ENCODE peak calls at places on chromosomes 3 and 15, in nine cellular contexts. B, Q, C, G, S, N, T, I and A are unnamed samples.
A peak's percentile ranks its signal among the peaks of the same experiment; 100 is the strongest.

GRCh38 chr3:31687020-31687802 is 154.5 kb downstream of the STT3B start:
- DNase-seq in G (no peak), B (no peak), N (no peak), Q (no peak), S (no peak), I (no peak), T (no peak), C (no peak), A (no peak)

GRCh38 chr15:70480196-70480856 is 283.0 kb downstream of the UACA start:
- DNase-seq in S (peak; percentile 76), Q (no peak), T (no peak), G (no peak), I (no peak), C (peak; percentile 46), N (peak; percentile 57), B (no peak), A (no peak)

GRCh38 chr15:69056365-69056764 is 41.9 kb downstream of the NOX5 start:
- DNase-seq in B (peak; percentile 65), I (no peak), C (no peak), S (no peak), N (no peak), T (no peak), G (no peak), Q (no peak), A (peak; percentile 59)

GRCh38 chr3:112811150-112811884 is 35.3 kb downstream of the CD200R1L start:
- DNase-seq in T (no peak), N (no peak), G (no peak), Q (peak; percentile 30), S (no peak), I (peak; percentile 98), C (no peak), B (peak; percentile 4), A (no peak)

GRCh38 chr15:38622908-38623307 is 58.3 kb upstream of the RASGRP1 start:
- DNase-seq in G (no peak), B (no peak), T (no peak), N (no peak), S (no peak), Q (no peak), I (no peak), C (no peak), A (no peak)

GRCh38 chr3:155065537-155065936 is 14.6 kb upstream of the MME start:
- DNase-seq in Q (peak; percentile 41), N (no peak), C (no peak), B (no peak), T (peak; percentile 93), S (no peak), I (peak; percentile 70), G (no peak), A (no peak)

GRCh38 chr3:39178553-39178952 is 13.8 kb downstream of the XIRP1 start:
- DNase-seq in G (no peak), I (peak; percentile 45), T (no peak), B (no peak), C (no peak), N (no peak), S (no peak), Q (no peak), A (no peak)

GRCh38 chr15:40960926-40961325 is 7.7 kb downstream of the CHAC1 start:
- DNase-seq in I (no peak), S (no peak), B (no peak), T (no peak), G (no peak), Q (no peak), N (no peak), C (no peak), A (peak; percentile 20)

GRCh38 chr3:138114988-138115971 is at the start of gene DZIP1L:
- DNase-seq in N (peak; percentile 22), S (peak; percentile 56), Q (peak; percentile 87), G (peak; percentile 60), C (peak; percentile 13), T (peak; percentile 63), I (peak; percentile 78), B (peak; percentile 58), A (peak; percentile 67)

GRCh38 chr3:177102526-177102925 is 94.8 kb downstream of the TBL1XR1 start:
- DNase-seq in B (no peak), C (no peak), S (no peak), T (no peak), G (no peak), Q (peak; percentile 17), I (peak; percentile 90), N (no peak), A (no peak)

GRCh38 chr15:99568548-99569352 is 3.0 kb downstream of the MEF2A start:
- DNase-seq in T (no peak), B (no peak), I (no peak), Q (peak; percentile 46), G (no peak), N (no peak), S (no peak), C (no peak), A (no peak)

GRCh38 chr15:33215941-33216872 is 21.7 kb upstream of the FMN1 start:
- DNase-seq in I (peak; percentile 20), Q (peak; percentile 24), S (no peak), N (no peak), T (no peak), C (no peak), B (no peak), G (no peak), A (no peak)